ENCODE peak calls at places on chromosomes 7 and 10, in seven cellular contexts. W, E, O, H, K, X and B are unnamed samples.
A peak's percentile ranks its signal among the peaks of the same experiment; 100 is the strongest.

GRCh38 chr7:154571772-154572171 is 431.2 kb downstream of the PAXIP1 start:
- DNase-seq in W (no peak), E (no peak), O (no peak), H (no peak), K (no peak), X (no peak), B (no peak)

GRCh38 chr7:19112290-19113000 is 5.0 kb downstream of the TWIST1 start:
- DNase-seq in W (no peak), E (no peak), O (no peak), H (no peak), K (no peak), X (peak; percentile 82), B (no peak)

GRCh38 chr7:89760690-89761089 is 393.6 kb upstream of the STEAP1 start:
- DNase-seq in W (no peak), E (no peak), O (no peak), H (no peak), K (no peak), X (no peak), B (no peak)

GRCh38 chr7:111855842-111856227 is 293.5 kb upstream of the IMMP2L start:
- DNase-seq in W (no peak), E (no peak), O (no peak), H (no peak), K (peak; percentile 18), X (no peak), B (no peak)

GRCh38 chr7:148921806-148922205 is 37.7 kb upstream of the EZH2 start:
- DNase-seq in W (no peak), E (no peak), O (no peak), H (peak; percentile 40), K (no peak), X (no peak), B (no peak)

GRCh38 chr10:90130321-90131086 is 429.1 kb downstream of the KIF20B start:
- DNase-seq in W (no peak), E (no peak), O (no peak), H (no peak), K (no peak), X (no peak), B (no peak)

GRCh38 chr10:102714621-102715455 is at the start of gene SFXN2:
- DNase-seq in W (peak; percentile 77), E (no peak), O (no peak), H (peak; percentile 80), K (peak; percentile 77), X (no peak), B (no peak)

GRCh38 chr7:156470399-156471320 is 169.9 kb upstream of the RNF32 start:
- DNase-seq in W (no peak), E (no peak), O (no peak), H (no peak), K (no peak), X (no peak), B (no peak)

GRCh38 chr7:98205162-98205845 is 5.9 kb upstream of the BHLHA15 start:
- DNase-seq in W (no peak), E (no peak), O (no peak), H (no peak), K (no peak), X (no peak), B (no peak)

GRCh38 chr7:24981544-24981951 is 1.6 kb upstream of the OSBPL3 start:
- DNase-seq in W (peak; percentile 60), E (no peak), O (no peak), H (peak; percentile 77), K (peak; percentile 59), X (no peak), B (peak; percentile 52)

DNA sequence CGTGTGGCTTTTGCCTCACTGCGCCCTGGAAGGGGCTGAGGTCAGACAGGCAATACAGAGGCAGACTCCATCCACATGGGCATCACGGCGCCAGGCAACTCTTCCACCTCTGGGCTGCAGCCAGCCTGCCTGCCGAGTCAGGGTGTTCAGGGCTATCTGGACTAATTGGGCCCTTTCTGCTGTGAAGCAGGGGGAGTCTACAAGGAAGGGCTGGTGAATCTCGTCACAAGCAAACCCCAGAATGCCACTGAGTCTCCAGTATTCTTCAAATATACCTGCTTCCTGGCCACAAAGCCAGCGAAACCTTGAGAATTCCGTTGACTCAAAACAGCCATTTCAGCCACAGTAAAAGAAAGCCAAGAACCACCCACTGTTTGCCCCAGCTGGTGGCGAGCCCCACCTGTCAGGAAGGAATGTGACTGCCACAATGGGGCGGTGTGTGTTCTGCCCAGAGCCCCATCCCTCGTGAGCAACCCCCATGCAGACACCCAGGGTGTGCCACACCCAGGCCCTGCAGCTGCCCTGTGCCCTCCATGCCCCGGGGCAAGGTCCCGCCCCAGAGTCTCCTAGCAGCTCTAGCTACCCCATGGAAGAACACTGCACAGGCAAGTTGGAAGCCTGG is 117.3 kb downstream of the FAM53B start:
- DNase-seq in W (peak; percentile 79), E (no peak), O (peak; percentile 80), H (no peak), K (no peak), X (no peak), B (peak; percentile 80)
- TF ChIP-seq CTCF in W (peak; percentile 15), E (no peak), O (no peak), H (no peak), K (no peak), X (no peak), B (no peak)

DNA sequence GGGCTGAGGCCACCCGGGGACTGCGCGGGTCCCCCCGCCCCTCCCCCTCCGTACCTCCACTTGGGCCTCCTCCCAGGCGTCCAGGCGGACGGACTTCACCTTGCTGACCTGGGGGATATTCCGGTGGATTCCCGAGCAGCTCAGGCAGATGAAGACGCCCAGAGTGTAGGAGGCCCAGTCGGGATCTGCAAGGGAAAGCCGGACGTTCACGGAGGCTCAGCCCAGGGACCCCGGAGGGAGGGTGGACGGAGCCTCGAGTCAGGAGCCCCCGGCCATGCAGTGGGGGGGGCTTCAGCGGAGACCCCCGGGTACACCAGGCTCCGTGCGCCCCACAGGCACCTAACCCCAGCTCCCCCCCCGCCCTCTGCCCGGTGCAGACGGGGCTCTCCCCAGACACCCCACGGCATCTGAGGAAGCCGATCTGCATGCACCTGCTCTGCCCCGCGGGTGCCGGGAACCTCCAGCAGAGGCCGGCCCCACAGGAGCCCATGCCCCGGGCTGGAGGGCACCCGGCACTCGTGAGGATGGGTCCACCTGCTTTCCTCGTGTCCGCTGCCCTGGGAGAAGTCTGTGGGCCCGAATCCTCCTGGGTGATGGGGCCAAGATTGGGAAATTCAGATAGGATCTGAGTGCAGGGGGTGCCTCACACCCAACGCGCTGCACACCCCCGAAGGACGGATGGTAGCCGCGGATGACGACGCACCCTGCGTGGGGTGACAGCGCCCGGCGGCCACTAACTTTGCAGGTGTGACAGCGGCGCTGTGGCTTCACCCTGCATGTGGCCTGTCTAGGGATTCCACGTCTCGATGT is 19.0 kb downstream of the ADAP1 start:
- DNase-seq in W (no peak), E (no peak), O (no peak), H (peak; percentile 57), K (no peak), X (no peak), B (no peak)
- TF ChIP-seq CTCF in W (no peak), E (no peak), O (no peak), H (no peak), K (no peak), X (no peak), B (no peak)

GRCh38 chr7:8387551-8388256 is 45.7 kb upstream of the NXPH1 start:
- DNase-seq in W (no peak), E (no peak), O (no peak), H (no peak), K (no peak), X (no peak), B (no peak)
- TF ChIP-seq CTCF in W (no peak), E (no peak), O (no peak), H (no peak), K (no peak), X (no peak), B (no peak)

GRCh38 chr10:59905735-59906416 is 480 bp downstream of the CCDC6 start:
- DNase-seq in W (no peak), E (no peak), O (no peak), H (peak; percentile 73), K (peak; percentile 36), X (no peak), B (no peak)

GRCh38 chr10:59907918-59908807 is 1.8 kb upstream of the CCDC6 start:
- DNase-seq in W (peak; percentile 25), E (peak; percentile 40), O (no peak), H (no peak), K (peak; percentile 85), X (no peak), B (no peak)

GRCh38 chr10:59905066-59905734 is 1.2 kb downstream of the CCDC6 start:
- DNase-seq in W (no peak), E (no peak), O (no peak), H (peak; percentile 73), K (peak; percentile 26), X (no peak), B (no peak)

GRCh38 chr10:59907537-59907917 is 1.2 kb upstream of the CCDC6 start:
- DNase-seq in W (peak; percentile 28), E (no peak), O (no peak), H (no peak), K (no peak), X (no peak), B (no peak)

DNA sequence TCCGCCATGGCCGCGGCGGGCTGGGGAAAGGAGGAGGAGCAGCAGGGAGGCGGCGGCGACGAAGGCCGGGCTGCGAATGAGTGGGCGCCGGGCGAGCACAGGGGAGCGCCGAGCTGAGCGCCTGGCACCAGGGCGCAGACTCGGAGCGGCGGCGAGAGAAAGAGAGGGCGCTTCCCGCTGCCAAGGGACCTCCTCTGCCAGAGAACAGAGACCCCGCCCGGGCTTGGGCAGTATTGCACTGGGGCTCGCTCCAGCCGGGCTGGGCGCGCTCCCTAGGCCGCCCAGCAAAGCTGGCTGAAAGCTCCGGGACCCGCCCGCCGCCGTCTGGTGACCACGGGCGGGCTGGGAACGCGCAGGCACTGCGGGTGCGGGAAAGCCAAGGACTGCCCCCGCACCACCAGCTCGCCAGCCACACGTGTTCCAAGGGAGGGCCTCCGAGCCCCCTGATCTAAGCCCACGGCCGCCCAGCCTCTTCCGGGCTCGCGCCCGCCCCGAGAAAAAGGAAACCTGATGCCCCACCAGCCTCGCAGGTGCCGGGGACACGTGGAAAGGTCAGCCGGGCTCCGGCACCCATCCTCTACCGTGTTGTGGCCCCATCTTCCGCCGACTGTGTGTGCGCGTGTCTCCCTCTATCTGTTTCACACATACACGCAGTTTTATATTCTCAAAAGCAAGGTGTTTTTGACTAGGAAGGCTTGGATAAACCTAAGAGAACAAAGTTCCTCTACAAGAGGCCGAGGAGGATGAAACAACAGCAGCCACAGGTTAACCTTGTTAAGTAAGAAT is at the start of gene CCDC6:
- DNase-seq in W (peak; percentile 91), E (peak; percentile 83), O (no peak), H (peak; percentile 96), K (peak; percentile 96), X (peak; percentile 80), B (peak; percentile 84)
- TF ChIP-seq CTCF in W (peak; percentile 45), E (peak; percentile 88), O (peak; percentile 80), H (peak; percentile 83), K (peak; percentile 62), X (peak; percentile 72), B (peak; percentile 85)

GRCh38 chr7:32428546-32428945 is 61.6 kb downstream of the LSM5 start:
- DNase-seq in W (no peak), E (no peak), O (no peak), H (no peak), K (no peak), X (no peak), B (no peak)

DNA sequence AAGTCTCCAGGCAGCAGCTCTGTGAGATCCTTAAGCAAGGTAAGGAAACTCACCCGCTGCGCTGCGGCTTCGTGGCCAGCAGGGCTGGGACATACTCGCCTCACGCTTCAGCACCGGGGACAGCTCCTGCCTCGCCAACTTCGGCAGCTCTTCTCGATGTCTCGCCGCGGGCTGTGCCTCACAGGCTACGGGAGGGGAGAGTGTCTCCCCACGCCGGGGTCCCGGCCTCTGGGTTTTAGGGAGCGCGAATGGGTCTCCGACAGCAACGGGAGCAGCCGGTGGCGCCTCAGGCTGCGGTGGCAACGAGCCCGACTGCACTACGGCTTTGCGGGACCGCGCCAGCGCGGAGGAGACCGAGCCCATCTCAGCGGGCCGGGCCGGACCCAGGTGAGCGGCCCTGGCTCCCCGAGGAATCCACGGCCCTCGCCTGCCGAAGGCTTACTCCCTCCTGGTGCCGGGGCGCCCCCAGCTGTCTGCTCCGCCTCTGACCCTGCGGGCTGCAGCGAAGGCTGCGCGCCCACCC is 62.4 kb downstream of the LSM5 start:
- DNase-seq in W (no peak), E (no peak), O (peak; percentile 32), H (no peak), K (peak; percentile 81), X (peak; percentile 12), B (peak; percentile 78)
- TF ChIP-seq CTCF in W (no peak), E (no peak), O (peak; percentile 58), H (peak; percentile 33), K (peak; percentile 34), X (peak; percentile 15), B (peak; percentile 26)